ENCODE peak calls at places on chromosomes 6 and 20, in seven cellular contexts. A is WTC11; S is tibial nerve; K is right cardiac atrium; B is ovary; O is activated CD8-positive, alpha-beta memory T cell treated with anti-CD3 and anti-CD28 coated beads, Interleukin-2, amount 10 ng/mL, durations not matched to agents 7 days and 5 days; I is NAMALWA. U is an unnamed sample.

GRCh38 chr20:49508435-49509199 is 26.1 kb upstream of the KCNB1 start:
- DNase-seq in A (no peak), S (peak), K (no peak), B (no peak), O (no peak), I (peak), U (no peak)

GRCh38 chr20:58148891-58149290 is 79.6 kb downstream of the ANKRD60 start:
- DNase-seq in A (no peak), S (no peak), K (no peak), B (no peak), O (no peak), I (no peak), U (no peak)

GRCh38 chr20:14622796-14623195 is 285.4 kb upstream of the FLRT3 start:
- DNase-seq in A (peak), S (no peak), K (no peak), B (no peak), O (no peak), I (peak), U (no peak)

GRCh38 chr6:1105833-1106400 is 206.0 kb upstream of the FOXQ1 start:
- DNase-seq in A (no peak), S (no peak), K (no peak), B (no peak), O (no peak), I (no peak), U (no peak)

GRCh38 chr20:49338061-49338460 is 60.2 kb upstream of the ZNFX1 start:
- DNase-seq in A (no peak), S (no peak), K (no peak), B (no peak), O (no peak), I (no peak), U (no peak)

GRCh38 chr6:74651948-74652347 is 553.9 kb downstream of the COL12A1 start:
- DNase-seq in A (no peak), S (no peak), K (no peak), B (no peak), O (no peak), I (no peak), U (no peak)

GRCh38 chr6:157964139-157964538 is 17.5 kb upstream of the SYNJ2 start:
- DNase-seq in A (no peak), S (no peak), K (no peak), B (no peak), O (no peak), I (no peak), U (no peak)

GRCh38 chr6:107115695-107116327 is 496 bp upstream of the BEND3 start:
- DNase-seq in A (peak), S (no peak), K (peak), B (peak), O (peak), I (peak), U (no peak)

GRCh38 chr6:121645100-121645745 is 209.8 kb downstream of the GJA1 start:
- DNase-seq in A (no peak), S (no peak), K (no peak), B (no peak), O (peak), I (no peak), U (no peak)

GRCh38 chr6:25027221-25027916 is 91.6 kb upstream of the RIPOR2 start:
- DNase-seq in A (peak), S (no peak), K (no peak), B (no peak), O (peak), I (peak), U (no peak)

GRCh38 chr6:33880746-33881145 is 76.9 kb upstream of the MLN start:
- DNase-seq in A (no peak), S (no peak), K (no peak), B (no peak), O (no peak), I (no peak), U (no peak)

GRCh38 chr20:2756056-2756611 is 44.3 kb downstream of the CPXM1 start:
- DNase-seq in A (peak), S (no peak), K (no peak), B (no peak), O (no peak), I (no peak), U (no peak)

GRCh38 chr20:38752029-38752428 is 3.8 kb downstream of the ACTR5 start:
- DNase-seq in A (no peak), S (no peak), K (no peak), B (no peak), O (no peak), I (no peak), U (no peak)

GRCh38 chr20:40641809-40642208 is 47.2 kb downstream of the MAFB start:
- DNase-seq in A (no peak), S (no peak), K (no peak), B (no peak), O (no peak), I (no peak), U (no peak)

GRCh38 chr6:111813247-111814162 is 59.7 kb downstream of the FYN start:
- DNase-seq in A (no peak), S (no peak), K (no peak), B (no peak), O (no peak), I (no peak), U (no peak)

GRCh38 chr6:110068592-110068967 is 90.5 kb downstream of the GPR6 start:
- DNase-seq in A (no peak), S (no peak), K (no peak), B (no peak), O (no peak), I (no peak), U (no peak)

GRCh38 chr6:74170118-74170517 is 474.1 kb downstream of the CD109 start:
- DNase-seq in A (no peak), S (no peak), K (no peak), B (peak), O (no peak), I (no peak), U (no peak)

GRCh38 chr6:3228791-3229565 is 1.5 kb upstream of the TUBB2B start:
- DNase-seq in A (peak), S (no peak), K (peak), B (no peak), O (peak), I (no peak), U (no peak)

GRCh38 chr20:42173440-42173839 is 555.3 kb upstream of the CHD6 start:
- DNase-seq in A (no peak), S (no peak), K (no peak), B (no peak), O (no peak), I (no peak), U (no peak)

GRCh38 chr6:83592770-83593394 is 80.5 kb downstream of the PRSS35 start:
- DNase-seq in A (peak), S (no peak), K (no peak), B (no peak), O (no peak), I (peak), U (no peak)

GRCh38 chr6:169962604-169963469 is 211.4 kb downstream of the ERMARD start:
- DNase-seq in A (no peak), S (no peak), K (no peak), B (no peak), O (peak), I (no peak), U (no peak)

GRCh38 chr6:18693923-18694322 is 306.8 kb downstream of the RNF144B start:
- DNase-seq in A (no peak), S (no peak), K (no peak), B (no peak), O (no peak), I (no peak), U (no peak)

GRCh38 chr6:152952045-152952444 is 30.8 kb downstream of the FBXO5 start:
- DNase-seq in A (no peak), S (no peak), K (no peak), B (no peak), O (no peak), I (no peak), U (no peak)

GRCh38 chr6:41072836-41073202 is at the start of gene NFYA:
- DNase-seq in A (peak), S (peak), K (peak), B (no peak), O (no peak), I (no peak), U (peak)

GRCh38 chr20:4613718-4614620 is 107.7 kb upstream of the PRND start:
- DNase-seq in A (peak), S (peak), K (peak), B (no peak), O (peak), I (peak), U (no peak)

U was measured in GOT3.